ENCODE peak calls at places on chromosomes 2 and 18, in four cellular contexts. Q is fibroblast of lung; I is tibial nerve; B is CD8-positive, alpha-beta T cell. K is an unnamed sample.
A peak's percentile ranks its signal among the peaks of the same experiment; 100 is the strongest.

GRCh38 chr2:55408098-55408882 is 11.4 kb downstream of the CCDC88A start:
- DNase-seq in Q (peak; percentile 74), I (no peak), B (no peak), K (no peak)

GRCh38 chr18:8601277-8602032 is 7.8 kb upstream of the RAB12 start:
- DNase-seq in Q (peak; percentile 11), I (no peak), B (no peak), K (no peak)

GRCh38 chr18:73756256-73757091 is 391.2 kb downstream of the FBXO15 start:
- DNase-seq in Q (no peak), I (no peak), B (no peak), K (no peak)

GRCh38 chr2:74045454-74045853 is 60.7 kb downstream of the TET3 start:
- DNase-seq in Q (peak; percentile 40), I (no peak), B (no peak), K (no peak)

GRCh38 chr2:101743288-101743687 is 45.8 kb downstream of the MAP4K4 start:
- DNase-seq in Q (no peak), I (no peak), B (no peak), K (no peak)

GRCh38 chr2:79511320-79511951 is 1.4 kb upstream of the CTNNA2 start:
- DNase-seq in Q (peak; percentile 62), I (no peak), B (no peak), K (no peak)

GRCh38 chr18:62179213-62179612 is 7.6 kb downstream of the PIGN start:
- DNase-seq in Q (no peak), I (no peak), B (no peak), K (no peak)

GRCh38 chr18:57437782-57438668 is 2.9 kb downstream of the ONECUT2 start:
- DNase-seq in Q (peak; percentile 57), I (no peak), B (no peak), K (peak; percentile 74)

GRCh38 chr2:218202266-218202665 is 14.7 kb upstream of the ARPC2 start:
- DNase-seq in Q (peak; percentile 13), I (no peak), B (no peak), K (no peak)

GRCh38 chr2:111905990-111906735 is 7.8 kb downstream of the MERTK start:
- DNase-seq in Q (no peak), I (no peak), B (no peak), K (no peak)
- H3K27ac ChIP-seq in Q (no peak overlapping the region), I (peak overlapping the region; percentile 93), B (no peak overlapping the region), K (peak overlapping the region; percentile 86)

GRCh38 chr18:78814321-78814720 is 165.3 kb upstream of the SALL3 start:
- DNase-seq in Q (no peak), I (no peak), B (no peak), K (no peak)
- H3K4me3 ChIP-seq in Q (no peak overlapping the region), I (no peak overlapping the region), B (no peak overlapping the region), K (no peak overlapping the region)

GRCh38 chr18:44819944-44820510 is 139.3 kb downstream of the SETBP1 start:
- DNase-seq in Q (no peak), I (no peak), B (no peak), K (peak; percentile 32)
- H3K27ac ChIP-seq in Q (no peak overlapping the region), I (no peak overlapping the region), B (no peak overlapping the region), K (no peak overlapping the region)

DNA sequence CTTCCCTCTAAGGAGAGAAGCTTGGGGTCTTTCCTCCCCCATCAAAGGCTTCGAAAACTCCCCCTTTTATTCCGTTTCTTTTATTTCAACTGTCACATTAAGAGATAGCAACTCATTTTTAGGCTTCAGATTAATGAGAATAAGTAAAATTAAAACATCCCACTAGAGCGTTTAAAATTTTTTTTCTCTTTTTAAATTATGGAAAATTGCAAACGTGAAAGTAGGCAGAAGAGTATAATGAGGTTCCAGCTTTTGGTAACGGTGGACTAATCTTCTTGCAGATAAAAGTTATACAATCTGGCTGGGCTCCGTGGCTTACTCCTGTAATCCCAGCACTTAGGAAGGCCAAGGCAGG is 21.9 kb upstream of the RMP24 start:
- DNase-seq in Q (no peak), I (no peak), B (no peak), K (no peak)
- H3K4me3 ChIP-seq in Q (no peak overlapping the region), I (no peak overlapping the region), B (peak overlapping the region; percentile 70), K (peak overlapping the region; percentile 72)

DNA sequence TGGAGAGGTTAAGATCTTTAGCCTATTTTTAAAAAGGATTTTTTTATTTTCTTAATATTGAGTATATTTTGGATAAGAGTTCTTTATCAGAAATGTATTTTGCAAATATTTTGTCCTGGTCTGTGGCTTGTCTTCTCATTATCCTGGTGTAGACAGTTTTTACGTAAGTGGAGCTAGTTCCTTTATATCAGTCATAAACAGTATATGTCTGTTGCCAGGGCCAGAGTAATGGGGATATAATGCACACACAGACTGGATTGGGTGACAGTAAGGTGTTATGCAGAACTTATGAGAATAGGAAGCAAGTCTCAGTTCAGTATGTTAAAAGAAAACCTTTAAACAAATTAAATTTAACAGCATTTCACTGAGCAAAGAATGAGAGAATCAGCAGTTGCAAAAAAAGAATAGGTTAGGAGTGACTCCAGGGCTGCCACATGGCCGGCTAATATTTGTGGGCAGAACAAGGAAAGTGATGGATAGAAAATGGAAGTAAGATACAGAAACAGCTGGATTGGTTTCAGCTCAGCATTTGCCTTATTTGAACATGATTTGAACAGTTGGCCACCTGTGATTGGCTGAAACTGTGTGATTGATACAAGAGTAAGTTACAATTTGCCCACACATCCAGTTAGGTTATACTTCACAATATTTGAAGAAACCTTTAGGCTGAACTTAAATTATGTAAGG is 61.1 kb upstream of the ZNG1B start:
- DNase-seq in Q (peak; percentile 7), I (no peak), B (no peak), K (no peak)
- H3K27ac ChIP-seq in Q (no peak overlapping the region), I (peak overlapping the region; percentile 38), B (no peak overlapping the region), K (no peak overlapping the region)

GRCh38 chr2:15818881-15819280 is 121.5 kb upstream of the MYCN start:
- DNase-seq in Q (no peak), I (no peak), B (no peak), K (no peak)
- H3K4me3 ChIP-seq in Q (no peak overlapping the region), I (no peak overlapping the region), B (no peak overlapping the region), K (no peak overlapping the region)

DNA sequence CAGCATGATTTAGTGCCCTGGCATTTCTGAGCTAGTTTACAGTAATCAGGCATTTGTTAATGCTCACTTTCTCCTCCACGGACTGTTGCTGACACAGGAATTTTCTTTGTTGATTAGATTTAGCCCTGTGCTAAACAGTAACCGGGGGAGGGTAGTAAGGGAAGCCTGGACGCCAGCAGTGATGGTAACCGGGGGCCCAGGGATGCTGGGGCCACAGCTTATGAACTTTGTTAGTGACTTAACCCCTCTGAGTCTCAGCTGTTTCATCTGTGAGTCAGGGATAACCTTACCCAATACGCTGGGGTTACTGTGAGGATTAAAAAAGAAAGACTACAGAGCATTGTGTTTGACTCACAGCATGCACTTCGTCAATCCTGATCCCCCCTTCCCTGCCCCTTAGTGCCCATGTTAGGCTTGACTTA is 33.5 kb downstream of the KLHL29 start:
- DNase-seq in Q (peak; percentile 61), I (no peak), B (no peak), K (no peak)
- H3K27ac ChIP-seq in Q (peak overlapping the region; percentile 68), I (peak overlapping the region; percentile 87), B (no peak overlapping the region), K (no peak overlapping the region)

GRCh38 chr18:5628512-5629255 is 84.9 kb upstream of the EPB41L3 start:
- DNase-seq in Q (peak; percentile 48), I (peak; percentile 16), B (no peak), K (peak; percentile 24)
- H3K4me3 ChIP-seq in Q (peak overlapping the region; percentile 47), I (peak overlapping the region; percentile 88), B (no peak overlapping the region), K (peak overlapping the region; percentile 77)

K was measured in dorsolateral prefrontal cortex.